ENCODE peak calls at places on chromosomes 4 and X, in nine cellular contexts. S, L, Q, V, J, P, O, Y and M are unnamed samples.

GRCh38 chr4:38109896-38110295 is 149.7 kb downstream of the PTTG2 start:
- DNase-seq in S (peak), Q (no peak), J (no peak), P (no peak), V (peak), O (no peak), Y (no peak), L (no peak), M (no peak)

GRCh38 chr4:150237110-150237852 is 159.0 kb downstream of the DCLK2 start:
- DNase-seq in P (no peak), J (peak), S (no peak), Q (no peak), V (no peak), L (no peak), Y (no peak), O (peak), M (peak)

GRCh38 chrX:140712413-140713173 is 3.0 kb downstream of the LINC00632 start:
- DNase-seq in S (no peak), J (peak), L (peak), Y (no peak), P (no peak), Q (peak), O (peak), V (peak), M (peak)

GRCh38 chr4:74674750-74675149 is 119.6 kb downstream of the BTC start:
- DNase-seq in J (no peak), P (no peak), S (no peak), Y (no peak), O (no peak), L (no peak), V (no peak), Q (no peak), M (no peak)

GRCh38 chrX:154327026-154327820 is 31.6 kb downstream of the TKTL1 start:
- DNase-seq in L (no peak), Q (no peak), Y (peak), P (no peak), O (no peak), S (no peak), J (no peak), V (no peak), M (no peak)

GRCh38 chr4:184168406-184169019 is 49.2 kb downstream of the ENPP6 start:
- DNase-seq in S (peak), P (peak), Q (peak), O (peak), V (peak), J (peak), L (peak), Y (peak), M (peak)

GRCh38 chrX:108020631-108021030 is 24.2 kb upstream of the VSIG1 start:
- DNase-seq in Q (no peak), V (no peak), L (no peak), O (peak), S (no peak), P (no peak), J (peak), Y (no peak), M (peak)

GRCh38 chr4:8402640-8403039 is 37.9 kb downstream of the ACOX3 start:
- DNase-seq in P (no peak), V (no peak), J (no peak), Q (peak), Y (no peak), O (no peak), L (no peak), S (no peak), M (no peak)

GRCh38 chrX:18426004-18426320 is 554 bp downstream of the CDKL5 start:
- DNase-seq in P (no peak), L (no peak), Q (no peak), S (no peak), Y (no peak), J (no peak), V (peak), O (no peak), M (no peak)

GRCh38 chrX:71302461-71303213 is 1.1 kb downstream of the ITGB1BP2 start:
- DNase-seq in Q (no peak), Y (no peak), J (peak), P (no peak), V (no peak), O (peak), L (no peak), S (no peak), M (no peak)

GRCh38 chr4:105951198-105951597 is 55.9 kb downstream of the NPNT start:
- DNase-seq in Q (no peak), S (no peak), O (peak), P (no peak), V (no peak), J (no peak), Y (no peak), L (no peak), M (no peak)

GRCh38 chrX:44705817-44706551 is 137.8 kb upstream of the DUSP21 start:
- DNase-seq in Y (no peak), P (no peak), V (no peak), J (peak), Q (no peak), L (no peak), S (peak), O (peak), M (peak)

GRCh38 chrX:18424482-18425198 is 768 bp upstream of the CDKL5 start:
- DNase-seq in Y (peak), V (peak), J (peak), O (peak), L (no peak), S (no peak), P (peak), Q (peak), M (peak)

GRCh38 chrX:153768311-153769157 is 4.5 kb downstream of the PLXNB3 start:
- DNase-seq in J (no peak), Q (peak), S (no peak), P (no peak), V (no peak), O (no peak), L (no peak), Y (no peak), M (no peak)

GRCh38 chr4:2416564-2417195 is 1.8 kb downstream of the ZFYVE28 start:
- DNase-seq in J (no peak), Q (peak), Y (no peak), P (peak), S (no peak), L (no peak), O (peak), V (no peak), M (no peak)

GRCh38 chrX:11792461-11793421 is 34.7 kb downstream of the MSL3 start:
- DNase-seq in V (no peak), O (peak), J (no peak), Y (peak), Q (no peak), S (no peak), P (peak), L (no peak), M (peak)

GRCh38 chr4:80577991-80578390 is 242.5 kb downstream of the CFAP299 start:
- DNase-seq in Y (no peak), S (no peak), L (no peak), O (no peak), J (no peak), P (no peak), Q (no peak), V (no peak), M (no peak)

GRCh38 chr4:150821641-150822040 is 193.4 kb downstream of the LRBA start:
- DNase-seq in P (no peak), O (no peak), V (no peak), J (no peak), S (no peak), Y (no peak), L (no peak), Q (no peak), M (no peak)

GRCh38 chr4:48635310-48635709 is 144.8 kb downstream of the FRYL start:
- DNase-seq in S (peak), J (peak), V (no peak), L (peak), P (peak), Q (no peak), O (peak), Y (no peak), M (peak)

GRCh38 chr4:119080721-119081541 is 54.7 kb upstream of the MYOZ2 start:
- DNase-seq in L (no peak), S (no peak), Y (no peak), O (peak), V (no peak), Q (no peak), J (peak), P (no peak), M (peak)

GRCh38 chr4:42644897-42645296 is 12.0 kb downstream of the ATP8A1 start:
- DNase-seq in J (no peak), L (no peak), S (no peak), O (no peak), Y (no peak), V (no peak), Q (no peak), P (no peak), M (no peak)

GRCh38 chr4:140076307-140076706 is 77.7 kb downstream of the MAML3 start:
- DNase-seq in S (no peak), P (no peak), V (no peak), O (no peak), Q (no peak), L (no peak), Y (no peak), J (no peak), M (no peak)

GRCh38 chrX:8005678-8006347 is 78.6 kb upstream of the PNPLA4 start:
- DNase-seq in Q (no peak), J (no peak), V (no peak), O (no peak), S (no peak), Y (no peak), P (no peak), L (no peak), M (no peak)

GRCh38 chr4:114921191-114921590 is 192.2 kb downstream of the NDST4 start:
- DNase-seq in L (no peak), Q (no peak), S (no peak), J (no peak), V (no peak), O (no peak), Y (no peak), P (no peak), M (no peak)

GRCh38 chrX:130171446-130172126 is at the start of gene RAB33A:
- DNase-seq in P (peak), Y (peak), S (peak), Q (peak), L (no peak), V (peak), O (peak), J (no peak), M (no peak)

GRCh38 chr4:137659431-137659830 is 127.1 kb upstream of the PCDH18 start:
- DNase-seq in Q (no peak), O (peak), V (no peak), S (no peak), L (no peak), P (no peak), J (no peak), Y (no peak), M (no peak)

GRCh38 chrX:123422875-123423274 is 238.8 kb downstream of the GRIA3 start:
- DNase-seq in V (peak), O (peak), S (no peak), L (no peak), Y (no peak), J (peak), Q (no peak), P (no peak), M (peak)

GRCh38 chr4:114694770-114695169 is 96.2 kb downstream of the UGT8 start:
- DNase-seq in L (no peak), V (no peak), P (no peak), Q (no peak), S (no peak), O (peak), J (peak), Y (no peak), M (no peak)